ENCODE peak calls at places on chromosomes 7 and 10, in eight cellular contexts. One of them, this sample, is unnamed.

GRCh38 chr10:131352765-131353290 is 41.3 kb upstream of the TCERG1L start:
- DNase-seq in fibroblast of pulmonary artery: no peak
- DNase-seq in brain microvascular endothelial cell: no peak
- DNase-seq in H9: no peak
- DNase-seq in GM20000: no peak
- DNase-seq in HL-60: no peak
- DNase-seq in cardiac muscle cell: no peak
- DNase-seq in body of pancreas: no peak
- DNase-seq in this sample: no peak

GRCh38 chr10:52314007-52314821 is at the start of gene DKK1:
- DNase-seq in cardiac muscle cell: peak; percentile 85
- DNase-seq in HL-60: no peak
- DNase-seq in body of pancreas: peak; percentile 72
- DNase-seq in fibroblast of pulmonary artery: peak; percentile 84
- DNase-seq in H9: peak; percentile 87
- DNase-seq in brain microvascular endothelial cell: peak; percentile 84
- DNase-seq in GM20000: peak; percentile 17
- DNase-seq in this sample: peak; percentile 83

GRCh38 chr10:132607961-132608495 is 70.4 kb downstream of the INPP5A start:
- DNase-seq in brain microvascular endothelial cell: no peak
- DNase-seq in GM20000: no peak
- DNase-seq in H9: no peak
- DNase-seq in cardiac muscle cell: no peak
- DNase-seq in HL-60: no peak
- DNase-seq in body of pancreas: no peak
- DNase-seq in fibroblast of pulmonary artery: no peak
- DNase-seq in this sample: no peak

GRCh38 chr7:112581529-112581928 is 100.7 kb downstream of the LSMEM1 start:
- DNase-seq in cardiac muscle cell: no peak
- DNase-seq in H9: no peak
- DNase-seq in fibroblast of pulmonary artery: no peak
- DNase-seq in brain microvascular endothelial cell: no peak
- DNase-seq in body of pancreas: no peak
- DNase-seq in GM20000: no peak
- DNase-seq in HL-60: no peak
- DNase-seq in this sample: no peak

GRCh38 chr7:45021604-45022296 is 21.7 kb downstream of the CCM2 start:
- DNase-seq in body of pancreas: no peak
- DNase-seq in fibroblast of pulmonary artery: peak; percentile 55
- DNase-seq in brain microvascular endothelial cell: peak; percentile 57
- DNase-seq in cardiac muscle cell: peak; percentile 25
- DNase-seq in H9: no peak
- DNase-seq in GM20000: no peak
- DNase-seq in HL-60: no peak
- DNase-seq in this sample: no peak

GRCh38 chr10:110279062-110279986 is 25.4 kb downstream of the SMNDC1 start:
- DNase-seq in brain microvascular endothelial cell: peak; percentile 60
- DNase-seq in body of pancreas: peak; percentile 69
- DNase-seq in GM20000: peak; percentile 32
- DNase-seq in cardiac muscle cell: peak; percentile 82
- DNase-seq in HL-60: no peak
- DNase-seq in H9: no peak
- DNase-seq in fibroblast of pulmonary artery: peak; percentile 83
- DNase-seq in this sample: peak; percentile 20

GRCh38 chr10:124993728-124994451 is 52.0 kb downstream of the ZRANB1 start:
- DNase-seq in H9: peak; percentile 28
- DNase-seq in HL-60: no peak
- DNase-seq in cardiac muscle cell: no peak
- DNase-seq in GM20000: no peak
- DNase-seq in fibroblast of pulmonary artery: no peak
- DNase-seq in body of pancreas: peak; percentile 11
- DNase-seq in brain microvascular endothelial cell: no peak
- DNase-seq in this sample: no peak

GRCh38 chr7:92904292-92905131 is 68.1 kb upstream of the CDK6 start:
- DNase-seq in cardiac muscle cell: peak; percentile 84
- DNase-seq in H9: no peak
- DNase-seq in brain microvascular endothelial cell: peak; percentile 97
- DNase-seq in GM20000: peak; percentile 67
- DNase-seq in body of pancreas: no peak
- DNase-seq in fibroblast of pulmonary artery: peak; percentile 86
- DNase-seq in HL-60: no peak
- DNase-seq in this sample: no peak

GRCh38 chr7:67423058-67423457 is 426.4 kb downstream of the TYW1 start:
- DNase-seq in cardiac muscle cell: no peak
- DNase-seq in H9: no peak
- DNase-seq in HL-60: no peak
- DNase-seq in body of pancreas: no peak
- DNase-seq in GM20000: no peak
- DNase-seq in brain microvascular endothelial cell: no peak
- DNase-seq in fibroblast of pulmonary artery: no peak
- DNase-seq in this sample: no peak

GRCh38 chr10:122161795-122162194 is 109.3 kb upstream of the BTBD16 start:
- DNase-seq in GM20000: no peak
- DNase-seq in fibroblast of pulmonary artery: no peak
- DNase-seq in brain microvascular endothelial cell: no peak
- DNase-seq in H9: no peak
- DNase-seq in body of pancreas: no peak
- DNase-seq in HL-60: no peak
- DNase-seq in cardiac muscle cell: no peak
- DNase-seq in this sample: no peak

GRCh38 chr10:122164028-122164601 is 107.0 kb upstream of the BTBD16 start:
- DNase-seq in brain microvascular endothelial cell: no peak
- DNase-seq in body of pancreas: no peak
- DNase-seq in H9: no peak
- DNase-seq in fibroblast of pulmonary artery: no peak
- DNase-seq in GM20000: no peak
- DNase-seq in cardiac muscle cell: peak; percentile 15
- DNase-seq in HL-60: no peak
- DNase-seq in this sample: peak; percentile 57

GRCh38 chr10:122163182-122164027 is 107.7 kb upstream of the BTBD16 start:
- DNase-seq in body of pancreas: no peak
- DNase-seq in HL-60: no peak
- DNase-seq in H9: peak; percentile 96
- DNase-seq in brain microvascular endothelial cell: no peak
- DNase-seq in cardiac muscle cell: peak; percentile 21
- DNase-seq in GM20000: no peak
- DNase-seq in fibroblast of pulmonary artery: no peak
- DNase-seq in this sample: peak; percentile 88

GRCh38 chr10:122164815-122165491 is 106.1 kb upstream of the BTBD16 start:
- DNase-seq in brain microvascular endothelial cell: no peak
- DNase-seq in GM20000: no peak
- DNase-seq in H9: no peak
- DNase-seq in HL-60: no peak
- DNase-seq in body of pancreas: peak; percentile 46
- DNase-seq in cardiac muscle cell: no peak
- DNase-seq in fibroblast of pulmonary artery: no peak
- DNase-seq in this sample: no peak

GRCh38 chr10:122162566-122163181 is 108.4 kb upstream of the BTBD16 start:
- DNase-seq in brain microvascular endothelial cell: no peak
- DNase-seq in H9: no peak
- DNase-seq in GM20000: no peak
- DNase-seq in cardiac muscle cell: no peak
- DNase-seq in fibroblast of pulmonary artery: no peak
- DNase-seq in HL-60: no peak
- DNase-seq in body of pancreas: no peak
- DNase-seq in this sample: no peak
- TF ChIP-seq CTCF in brain microvascular endothelial cell: peak; percentile 50
- TF ChIP-seq CTCF in H9: peak; percentile 44
- TF ChIP-seq CTCF in GM20000: no peak
- TF ChIP-seq CTCF in cardiac muscle cell: peak; percentile 2
- TF ChIP-seq CTCF in fibroblast of pulmonary artery: no peak
- TF ChIP-seq CTCF in HL-60: no peak
- TF ChIP-seq CTCF in body of pancreas: no peak
- TF ChIP-seq CTCF in this sample: no peak

GRCh38 chr7:87784424-87784823 is 91.7 kb downstream of the SLC25A40 start:
- DNase-seq in H9: no peak
- DNase-seq in cardiac muscle cell: peak; percentile 2
- DNase-seq in body of pancreas: no peak
- DNase-seq in fibroblast of pulmonary artery: peak; percentile 18
- DNase-seq in brain microvascular endothelial cell: peak; percentile 9
- DNase-seq in GM20000: no peak
- DNase-seq in HL-60: no peak
- DNase-seq in this sample: no peak
- TF ChIP-seq CTCF in H9: no peak
- TF ChIP-seq CTCF in cardiac muscle cell: no peak
- TF ChIP-seq CTCF in body of pancreas: no peak
- TF ChIP-seq CTCF in fibroblast of pulmonary artery: peak; percentile 12
- TF ChIP-seq CTCF in brain microvascular endothelial cell: no peak
- TF ChIP-seq CTCF in GM20000: no peak
- TF ChIP-seq CTCF in HL-60: no peak
- TF ChIP-seq CTCF in this sample: no peak

GRCh38 chr10:23338155-23338828 is 6.3 kb downstream of the C10orf67 start:
- DNase-seq in GM20000: no peak
- DNase-seq in body of pancreas: peak; percentile 36
- DNase-seq in cardiac muscle cell: peak; percentile 41
- DNase-seq in brain microvascular endothelial cell: peak; percentile 66
- DNase-seq in H9: peak; percentile 56
- DNase-seq in fibroblast of pulmonary artery: peak; percentile 29
- DNase-seq in HL-60: no peak
- DNase-seq in this sample: no peak
- TF ChIP-seq CTCF in GM20000: no peak
- TF ChIP-seq CTCF in body of pancreas: no peak
- TF ChIP-seq CTCF in cardiac muscle cell: peak; percentile 18
- TF ChIP-seq CTCF in brain microvascular endothelial cell: peak; percentile 46
- TF ChIP-seq CTCF in H9: peak; percentile 61
- TF ChIP-seq CTCF in fibroblast of pulmonary artery: peak; percentile 19
- TF ChIP-seq CTCF in HL-60: no peak
- TF ChIP-seq CTCF in this sample: no peak

GRCh38 chr7:100642534-100642907 is 1.2 kb upstream of the TFR2 start:
- DNase-seq in body of pancreas: no peak
- DNase-seq in brain microvascular endothelial cell: no peak
- DNase-seq in H9: peak; percentile 70
- DNase-seq in cardiac muscle cell: no peak
- DNase-seq in HL-60: no peak
- DNase-seq in fibroblast of pulmonary artery: no peak
- DNase-seq in GM20000: peak; percentile 82
- DNase-seq in this sample: peak; percentile 27
- TF ChIP-seq CTCF in body of pancreas: no peak
- TF ChIP-seq CTCF in brain microvascular endothelial cell: no peak
- TF ChIP-seq CTCF in H9: no peak
- TF ChIP-seq CTCF in cardiac muscle cell: no peak
- TF ChIP-seq CTCF in HL-60: no peak
- TF ChIP-seq CTCF in fibroblast of pulmonary artery: no peak
- TF ChIP-seq CTCF in GM20000: no peak
- TF ChIP-seq CTCF in this sample: no peak

GRCh38 chr7:78367280-78367773 is 568.8 kb downstream of the PHTF2 start:
- DNase-seq in brain microvascular endothelial cell: no peak
- DNase-seq in cardiac muscle cell: no peak
- DNase-seq in H9: no peak
- DNase-seq in HL-60: no peak
- DNase-seq in fibroblast of pulmonary artery: no peak
- DNase-seq in body of pancreas: no peak
- DNase-seq in GM20000: no peak
- DNase-seq in this sample: no peak

GRCh38 chr7:78368781-78369180 is 570.2 kb downstream of the PHTF2 start:
- DNase-seq in body of pancreas: no peak
- DNase-seq in GM20000: no peak
- DNase-seq in cardiac muscle cell: no peak
- DNase-seq in fibroblast of pulmonary artery: no peak
- DNase-seq in H9: no peak
- DNase-seq in HL-60: no peak
- DNase-seq in brain microvascular endothelial cell: no peak
- DNase-seq in this sample: no peak

GRCh38 chr7:78359836-78360235 is 561.3 kb downstream of the PHTF2 start:
- DNase-seq in cardiac muscle cell: no peak
- DNase-seq in brain microvascular endothelial cell: no peak
- DNase-seq in fibroblast of pulmonary artery: no peak
- DNase-seq in H9: no peak
- DNase-seq in GM20000: no peak
- DNase-seq in HL-60: no peak
- DNase-seq in body of pancreas: no peak
- DNase-seq in this sample: no peak

DNA sequence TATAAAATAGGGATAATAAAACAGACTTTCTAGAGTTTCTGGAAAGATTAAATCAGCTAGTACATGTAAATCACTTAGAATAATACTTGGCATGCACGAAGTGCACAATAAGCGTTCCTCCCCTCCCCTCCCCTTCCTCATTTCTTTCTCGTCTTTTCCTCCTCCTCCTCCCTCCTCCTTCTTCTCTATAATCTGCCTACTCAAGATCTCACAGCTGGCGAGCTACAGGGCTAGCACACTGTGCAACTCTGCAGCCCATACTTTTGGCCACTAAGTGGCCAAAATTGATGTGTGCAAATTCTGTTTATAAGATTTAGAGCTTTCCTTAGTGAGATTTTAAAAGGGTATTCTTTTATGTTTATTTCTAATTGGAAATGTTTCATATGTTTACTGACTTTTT is 565.3 kb downstream of the PHTF2 start:
- DNase-seq in HL-60: no peak
- DNase-seq in cardiac muscle cell: no peak
- DNase-seq in H9: no peak
- DNase-seq in body of pancreas: no peak
- DNase-seq in GM20000: no peak
- DNase-seq in fibroblast of pulmonary artery: no peak
- DNase-seq in brain microvascular endothelial cell: no peak
- DNase-seq in this sample: no peak
- TF ChIP-seq CTCF in HL-60: no peak
- TF ChIP-seq CTCF in cardiac muscle cell: no peak
- TF ChIP-seq CTCF in H9: no peak
- TF ChIP-seq CTCF in body of pancreas: no peak
- TF ChIP-seq CTCF in GM20000: no peak
- TF ChIP-seq CTCF in fibroblast of pulmonary artery: no peak
- TF ChIP-seq CTCF in brain microvascular endothelial cell: peak; percentile 35
- TF ChIP-seq CTCF in this sample: no peak